ENCODE peak calls at places on chromosome 7, in five cellular contexts. S is naive thymus-derived CD8-positive, alpha-beta T cell; F is GM23338; Y is tibial artery; U is T-helper 9 cell. J is an unnamed sample.

GRCh38 chr7:135204271-135204872 is 7.0 kb downstream of the WDR91 start:
- DNase-seq in S (no peak), U (no peak), F (no peak), Y (no peak), J (no peak)

GRCh38 chr7:48049850-48050249 is 14.5 kb downstream of the C7orf57 start:
- DNase-seq in S (no peak), U (no peak), F (no peak), Y (no peak), J (no peak)

GRCh38 chr7:18655969-18656761 is 160.6 kb downstream of the HDAC9 start:
- DNase-seq in S (no peak), U (no peak), F (no peak), Y (no peak), J (no peak)

GRCh38 chr7:8249121-8249520 is 12.8 kb downstream of the ICA1 start:
- DNase-seq in S (no peak), F (no peak), Y (no peak), U (no peak), J (no peak)

GRCh38 chr7:7177044-7177517 is 5.3 kb upstream of the C1GALT1 start:
- DNase-seq in F (peak), U (no peak), Y (no peak), S (no peak), J (no peak)

GRCh38 chr7:121410829-121411596 is 14.9 kb upstream of the FAM3C start:
- DNase-seq in F (no peak), S (no peak), U (no peak), Y (no peak), J (no peak)

GRCh38 chr7:128701062-128701785 is 29.1 kb downstream of the GARIN1A start:
- DNase-seq in S (no peak), F (peak), Y (no peak), U (no peak), J (no peak)

GRCh38 chr7:36119005-36119711 is 33.9 kb upstream of the EEPD1 start:
- DNase-seq in U (no peak), S (no peak), F (no peak), Y (no peak), J (no peak)

GRCh38 chr7:78139335-78139734 is 340.8 kb downstream of the PHTF2 start:
- DNase-seq in F (no peak), Y (no peak), S (no peak), U (no peak), J (no peak)

GRCh38 chr7:50092579-50093411 is at the start of gene ZPBP:
- DNase-seq in S (peak), U (peak), Y (no peak), F (peak), J (peak)

GRCh38 chr7:47552631-47553030 is 29.3 kb downstream of the TNS3 start:
- DNase-seq in F (no peak), S (no peak), U (no peak), Y (no peak), J (no peak)

GRCh38 chr7:16668049-16668858 is 22.3 kb downstream of the BZW2 start:
- DNase-seq in U (no peak), F (peak), Y (peak), S (no peak), J (no peak)

GRCh38 chr7:137742051-137742450 is 104.7 kb downstream of the DGKI start:
- DNase-seq in U (no peak), S (no peak), F (no peak), Y (no peak), J (no peak)

GRCh38 chr7:101564778-101565211 is 64.3 kb downstream of the MYL10 start:
- DNase-seq in S (no peak), U (no peak), F (peak), Y (peak), J (peak)

GRCh38 chr7:147008530-147008929 is 891.9 kb downstream of the CNTNAP2 start:
- DNase-seq in U (no peak), F (no peak), Y (no peak), S (no peak), J (no peak)

GRCh38 chr7:91718071-91718470 is 162.4 kb downstream of the MTERF1 start:
- DNase-seq in Y (no peak), F (no peak), U (no peak), S (no peak), J (no peak)

GRCh38 chr7:81260152-81260551 is 341.3 kb upstream of the SEMA3C start:
- DNase-seq in Y (no peak), S (no peak), U (no peak), F (no peak), J (no peak)

GRCh38 chr7:95324396-95324795 is at the start of gene PON1:
- DNase-seq in Y (no peak), S (no peak), F (peak), U (no peak), J (no peak)

GRCh38 chr7:105808703-105809590 is 67.5 kb downstream of the ATXN7L1 start:
- DNase-seq in U (peak), S (no peak), Y (no peak), F (no peak), J (peak)